ENCODE peak calls at places on chromosomes 5 and 9, in eight cellular contexts. K is neural crest cell; I is anterior cingulate cortex; S is DMS 273 treated with DMSO at 0.1 percent for 48 hours; U is activated T-cell treated with anti-CD3 and anti-CD28 coated beads, Interleukin-2, amount 50 U/mL, for 24 hours; E is midbrain; M is activated naive CD4-positive, alpha-beta T cell treated with anti-CD3 and anti-CD28 coated beads, Interleukin-2, amount 10 ng/mL, durations not matched to agents 7 days and 5 days; J is activated CD4-positive, CD25-positive, alpha-beta regulatory T cell. W is an unnamed sample.

GRCh38 chr5:154214236-154215106 is 23.9 kb downstream of the GALNT10 start:
- DNase-seq in M (no peak), E (no peak), S (no peak), U (no peak), K (no peak), J (no peak), I (no peak), W (no peak)

GRCh38 chr9:107142896-107143603 is 140.0 kb upstream of the RAD23B start:
- DNase-seq in E (no peak), U (no peak), K (no peak), M (no peak), S (no peak), J (no peak), I (no peak), W (no peak)

GRCh38 chr5:150167908-150168307 is 1.3 kb downstream of the CDX1 start:
- DNase-seq in K (no peak), J (no peak), I (no peak), U (no peak), S (no peak), M (no peak), E (no peak), W (no peak)

GRCh38 chr9:114370985-114371335 is 16.8 kb downstream of the AKNA start:
- DNase-seq in M (no peak), S (no peak), K (no peak), I (no peak), E (peak), U (no peak), J (no peak), W (no peak)

GRCh38 chr9:122128432-122129343 is 30.9 kb downstream of the NDUFA8 start:
- DNase-seq in E (no peak), M (no peak), S (no peak), J (no peak), K (no peak), U (no peak), I (no peak), W (no peak)

GRCh38 chr5:89241186-89241585 is 358.2 kb upstream of the MEF2C start:
- DNase-seq in J (no peak), U (no peak), S (no peak), K (no peak), M (no peak), I (no peak), E (no peak), W (no peak)

GRCh38 chr5:10762776-10763500 is 1.9 kb upstream of the DAP start:
- DNase-seq in J (no peak), K (no peak), M (no peak), I (no peak), U (no peak), E (no peak), S (no peak), W (no peak)

GRCh38 chr5:38724301-38725030 is 121.3 kb upstream of the OSMR start:
- DNase-seq in E (no peak), K (no peak), M (no peak), J (no peak), I (no peak), U (no peak), S (no peak), W (no peak)

GRCh38 chr5:150245111-150245789 is 44.3 kb downstream of the CAMK2A start:
- DNase-seq in J (no peak), E (no peak), M (no peak), S (no peak), I (no peak), K (peak), U (no peak), W (no peak)

GRCh38 chr5:92922231-92922967 is 658.6 kb downstream of the NR2F1-AS1 start:
- DNase-seq in I (no peak), K (no peak), U (no peak), M (no peak), E (no peak), S (no peak), J (no peak), W (no peak)

GRCh38 chr5:25095261-25095660 is 450.5 kb upstream of the CDH10 start:
- DNase-seq in J (no peak), I (no peak), K (no peak), U (no peak), S (no peak), M (no peak), E (no peak), W (peak)

GRCh38 chr5:181088289-181088688 is 42.7 kb downstream of the OR2V1 start:
- DNase-seq in I (no peak), E (no peak), M (no peak), U (no peak), J (no peak), K (no peak), S (no peak), W (no peak)

GRCh38 chr5:160174290-160174689 is 55.0 kb upstream of the FABP6 start:
- DNase-seq in J (no peak), U (no peak), K (no peak), I (no peak), E (no peak), M (no peak), S (no peak), W (no peak)

GRCh38 chr5:125582358-125582757 is 835.9 kb upstream of the ZNF608 start:
- DNase-seq in U (no peak), K (no peak), M (no peak), S (no peak), J (no peak), E (peak), I (no peak), W (no peak)

GRCh38 chr9:83020864-83021263 is 42.1 kb downstream of the RASEF start:
- DNase-seq in U (no peak), I (no peak), M (no peak), S (no peak), E (no peak), K (no peak), J (no peak), W (no peak)

GRCh38 chr5:132259061-132259851 is 1.8 kb downstream of the PDLIM4 start:
- DNase-seq in J (no peak), E (peak), U (no peak), I (no peak), K (peak), S (peak), M (peak), W (no peak)

GRCh38 chr9:124770359-124771020 is 621 bp downstream of the NR6A1 start:
- DNase-seq in I (no peak), E (no peak), J (no peak), M (peak), K (no peak), U (no peak), S (no peak), W (peak)

W was measured in DND-41.